ENCODE peak calls at places on chromosome 17, in five cellular contexts. C is A673, F is PC-9, P is fibroblast of lung, N is body of pancreas. E is an unnamed sample.

GRCh38 chr17:51428668-51429486 is 168.5 kb downstream of the UTP18 start:
- DNase-seq in N (no peak), C (no peak), F (no peak), P (no peak), E (no peak)

GRCh38 chr17:13596241-13596941 is 5.3 kb downstream of the HS3ST3A1 start:
- DNase-seq in P (peak; percentile 64), C (no peak), N (no peak), F (no peak), E (no peak)

GRCh38 chr17:67992541-67993152 is 3.6 kb downstream of the C17orf58 start:
- DNase-seq in F (no peak), N (no peak), C (no peak), P (no peak), E (no peak)

GRCh38 chr17:72297326-72298115 is 176.7 kb downstream of the SOX9 start:
- DNase-seq in N (no peak), P (peak; percentile 42), F (peak; percentile 4), C (peak; percentile 62), E (peak; percentile 42)

GRCh38 chr17:57145347-57145746 is 60.3 kb downstream of the AKAP1 start:
- DNase-seq in C (no peak), P (no peak), F (no peak), N (no peak), E (no peak)

GRCh38 chr17:77609553-77610517 is 348.7 kb upstream of the TNRC6C start:
- DNase-seq in P (peak; percentile 17), F (no peak), N (no peak), C (no peak), E (no peak)

GRCh38 chr17:74055508-74056160 is 147.8 kb upstream of the RPL38 start:
- DNase-seq in N (no peak), P (no peak), C (no peak), F (no peak), E (no peak)

GRCh38 chr17:42675348-42675983 is 1.3 kb downstream of the PLEKHH3 start:
- DNase-seq in N (peak; percentile 86), C (no peak), F (no peak), P (no peak), E (no peak)

GRCh38 chr17:78117027-78117981 is 11.3 kb downstream of the TMC6 start:
- DNase-seq in P (no peak), F (no peak), N (peak; percentile 74), C (peak; percentile 38), E (no peak)

GRCh38 chr17:61828694-61829093 is 34.6 kb downstream of the BRIP1 start:
- DNase-seq in N (no peak), P (no peak), C (no peak), F (no peak), E (no peak)

GRCh38 chr17:82361885-82362633 is 3.0 kb downstream of the TEX19 start:
- DNase-seq in C (no peak), N (no peak), P (no peak), F (no peak), E (no peak)

GRCh38 chr17:82357394-82357793 is 1.7 kb upstream of the TEX19 start:
- DNase-seq in C (no peak), N (peak; percentile 60), F (no peak), P (no peak), E (no peak)

GRCh38 chr17:82356845-82357355 is 2.1 kb upstream of the TEX19 start:
- DNase-seq in C (no peak), P (no peak), N (peak; percentile 72), F (no peak), E (no peak)

GRCh38 chr17:82356028-82356427 is 3.0 kb upstream of the TEX19 start:
- DNase-seq in N (peak; percentile 47), C (no peak), F (peak; percentile 62), P (no peak), E (peak; percentile 54)

DNA sequence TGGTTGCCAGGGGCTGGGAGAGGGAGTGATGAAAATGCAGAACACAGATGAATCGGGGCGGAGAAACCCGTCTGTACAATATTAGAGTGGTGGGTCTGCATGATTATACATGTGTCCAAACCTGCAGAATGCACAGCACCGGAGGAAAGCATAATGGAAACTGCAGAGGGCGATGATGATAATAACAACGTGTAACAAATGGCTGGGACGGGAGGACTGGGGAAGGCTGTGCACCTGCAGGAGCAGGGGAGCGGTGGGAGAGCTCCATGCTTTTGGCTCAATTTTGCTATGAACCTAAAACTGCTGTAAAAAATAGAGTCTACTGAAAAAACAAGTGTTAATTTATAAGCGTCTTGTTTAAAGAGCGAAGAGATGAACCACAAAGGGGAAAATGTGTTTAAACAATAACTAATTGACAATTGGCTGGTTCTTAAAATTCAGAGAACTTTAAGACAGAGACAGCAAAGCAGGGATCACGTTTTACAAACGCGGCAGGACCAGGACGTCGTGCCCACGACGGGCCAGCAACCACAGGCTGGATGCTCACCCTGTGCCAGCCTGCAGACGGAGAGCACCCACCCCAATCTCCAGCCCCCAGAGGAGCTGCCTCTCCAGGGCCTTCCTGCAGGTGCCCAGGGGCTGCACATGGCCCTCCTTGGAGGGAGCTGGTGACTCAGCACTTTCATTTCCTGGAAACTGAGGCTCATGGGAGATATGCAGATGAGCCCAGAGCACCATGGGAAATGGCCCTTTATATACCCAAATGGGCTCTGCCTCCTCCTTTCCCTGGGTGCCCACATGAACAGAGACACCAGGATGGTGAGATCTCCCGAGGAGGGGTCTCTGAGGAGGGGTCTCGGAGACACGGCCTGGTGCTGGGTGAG is at the start of gene TEX19:
- DNase-seq in C (peak; percentile 72), N (no peak), P (no peak), F (no peak), E (no peak)
- TF ChIP-seq CTCF in C (no peak), N (no peak), P (no peak), F (no peak), E (no peak)

DNA sequence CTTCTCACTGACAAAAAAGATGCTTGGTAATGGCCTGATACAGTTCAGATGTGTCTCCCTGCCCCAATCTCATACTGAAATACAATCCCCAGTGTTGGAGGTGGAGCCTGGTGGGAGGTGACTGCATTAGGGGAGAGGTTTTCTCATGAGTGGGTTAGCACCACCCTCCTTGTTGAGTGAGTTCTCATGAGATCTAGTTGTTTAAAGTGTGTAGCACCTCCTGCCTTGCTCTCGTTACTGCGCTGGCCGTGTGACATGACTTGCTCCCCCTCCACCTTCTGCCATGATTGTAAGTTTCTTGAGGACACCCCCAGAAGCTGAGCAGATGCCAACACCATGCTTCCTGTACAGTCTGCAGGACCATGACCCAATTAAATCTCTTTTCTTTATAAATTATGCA is 5.0 kb downstream of the TSR1 start:
- DNase-seq in C (no peak), P (no peak), N (no peak), F (no peak), E (no peak)
- H3K36me3 ChIP-seq in C (peaks cover 88% of the 10 kb centered on the region), P (peaks cover 27% of the 10 kb centered on the region), N (peaks cover 30% of the 10 kb centered on the region), F (peaks cover 70% of the 10 kb centered on the region), E (peaks cover 5% of the 10 kb centered on the region)

DNA sequence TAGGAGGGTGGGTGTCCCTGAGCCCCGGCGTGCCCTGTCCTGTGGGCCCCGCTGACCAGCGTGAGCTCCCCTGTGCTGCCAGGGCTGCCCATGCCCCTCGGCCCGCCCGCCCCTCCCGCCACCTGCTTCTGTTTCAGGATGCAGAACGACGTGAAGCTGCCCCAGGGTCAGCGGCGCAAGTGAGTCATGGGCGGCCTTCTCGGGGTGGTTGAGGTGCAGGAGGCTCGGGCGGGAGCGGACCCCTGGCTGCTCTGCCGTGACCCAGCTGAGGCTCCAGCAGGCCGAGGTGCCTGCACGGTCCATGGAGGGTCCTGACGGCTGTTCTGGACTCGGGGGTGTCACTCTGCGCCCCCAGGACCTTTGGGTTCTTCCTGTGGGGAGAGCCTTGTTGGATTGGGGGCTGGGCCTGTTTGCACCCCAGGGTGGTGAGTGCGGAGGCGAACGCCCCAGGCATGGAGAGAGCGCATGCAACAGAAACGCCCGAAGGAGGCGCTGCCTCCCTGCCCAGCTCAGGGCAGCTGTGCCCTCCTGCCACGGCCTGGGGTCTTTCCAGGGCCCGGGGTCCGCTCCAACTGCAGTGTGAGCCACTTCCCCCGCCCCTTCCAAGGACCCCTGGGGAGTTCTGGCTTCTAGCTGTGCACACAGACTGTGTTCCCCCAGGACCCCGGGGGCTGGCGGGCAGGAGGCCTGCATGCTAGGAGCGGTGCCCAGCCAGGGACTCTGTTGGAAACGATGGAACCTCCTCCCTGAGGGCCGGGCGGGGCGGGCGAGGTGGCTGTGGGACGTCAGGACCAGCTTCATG is 4.0 kb downstream of the SLC25A10 start:
- DNase-seq in C (no peak), F (no peak), P (no peak), N (no peak), E (no peak)
- TF ChIP-seq CTCF in C (no peak), F (no peak), P (no peak), N (no peak), E (no peak)

DNA sequence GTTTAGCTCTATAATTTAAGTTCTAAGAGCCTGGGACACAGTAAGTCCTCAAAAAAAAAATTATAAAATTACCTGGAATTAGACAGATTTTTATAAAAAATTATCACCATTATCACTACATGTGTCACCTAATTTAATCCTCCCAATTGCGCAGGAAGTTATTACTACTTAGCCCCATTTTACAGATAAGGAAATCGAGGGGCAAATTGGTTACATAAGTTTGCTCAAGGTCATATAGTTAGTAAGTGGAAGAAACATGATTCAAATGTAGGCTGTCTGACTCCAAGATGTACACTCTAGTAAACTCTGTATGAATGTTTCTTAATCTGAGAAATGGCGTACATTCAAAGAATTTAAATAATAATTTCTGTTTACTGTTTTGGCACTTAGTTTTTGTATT is 2.6 kb downstream of the AATF start:
- DNase-seq in P (no peak), C (no peak), N (no peak), F (no peak), E (no peak)
- H3K36me3 ChIP-seq in P (peaks cover 12% of the 10 kb centered on the region), C (peaks cover 25% of the 10 kb centered on the region), N (peaks cover 17% of the 10 kb centered on the region), F (peaks cover 35% of the 10 kb centered on the region), E (no peaks in the 10 kb centered on the region)

DNA sequence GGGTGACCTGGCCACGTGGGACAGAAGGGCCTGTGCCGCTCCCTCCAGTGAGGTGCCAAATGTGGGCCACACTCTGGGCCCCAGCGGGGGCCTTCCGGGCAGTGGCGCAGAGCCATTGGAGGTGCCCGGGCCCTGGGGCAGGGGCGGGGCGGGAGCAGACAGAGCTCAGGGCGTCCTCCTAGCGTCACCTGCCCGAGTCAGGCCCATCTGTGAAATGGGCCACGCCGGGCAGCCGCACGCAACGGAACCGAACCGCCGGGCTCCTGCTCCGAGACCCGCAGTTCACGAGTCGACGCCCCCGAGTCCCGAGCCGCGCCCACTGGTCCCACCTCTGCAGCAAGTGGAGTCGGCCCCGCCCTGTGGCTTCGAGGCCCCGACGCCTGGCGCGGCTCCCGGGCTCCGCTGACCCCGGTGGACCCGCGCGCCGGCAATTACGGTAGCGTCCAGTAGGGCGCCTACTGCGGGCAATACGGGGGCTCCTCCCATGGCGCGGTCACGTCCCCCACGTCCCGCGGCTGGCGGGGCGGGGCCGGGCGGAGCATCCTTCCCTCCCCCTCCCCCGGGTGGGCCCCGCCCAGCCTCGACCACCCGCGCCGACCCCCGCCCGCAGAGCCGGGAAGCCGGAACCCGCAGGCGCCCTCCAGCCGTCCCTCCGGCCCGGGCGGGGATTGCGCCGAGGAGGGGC is 1.9 kb downstream of the SLC16A3 start:
- DNase-seq in F (peak; percentile 85), C (no peak), N (peak; percentile 73), P (peak; percentile 90), E (no peak)
- TF ChIP-seq CTCF in F (peak; percentile 46), C (no peak), N (peak; percentile 47), P (peak; percentile 28), E (peak; percentile 12)

DNA sequence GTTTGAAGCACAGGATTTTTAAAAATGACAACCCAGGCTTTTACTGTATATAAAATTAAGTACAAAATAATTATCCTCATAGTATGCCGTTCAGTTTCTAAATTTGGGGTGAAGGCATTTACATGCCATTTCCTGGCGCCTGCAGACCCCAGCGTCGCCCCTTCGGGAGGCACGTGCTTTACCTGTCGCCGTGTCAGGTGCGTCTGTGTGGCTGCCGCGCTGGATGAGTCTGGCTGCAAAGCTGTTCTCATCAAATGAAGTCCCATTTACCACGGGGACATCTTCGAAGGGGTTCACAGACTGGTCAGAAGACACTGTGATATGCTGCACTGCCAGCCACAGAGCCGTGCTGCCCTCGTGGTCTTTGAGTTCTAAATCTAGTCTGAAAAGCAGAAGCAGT is 51.8 kb downstream of the CYB5D2 start:
- DNase-seq in P (no peak), F (no peak), C (no peak), N (no peak), E (no peak)
- H3K36me3 ChIP-seq in P (peaks cover 8% of the 10 kb centered on the region), F (peaks cover 22% of the 10 kb centered on the region), C (peaks cover 30% of the 10 kb centered on the region), N (peaks cover 15% of the 10 kb centered on the region), E (peaks cover 2% of the 10 kb centered on the region)

E was measured in kidney epithelial cell.